ENCODE peak calls at places on chromosomes 12 and 14, in four cellular contexts. O is GM12892, K is prostate gland, N is thyroid gland. M is an unnamed sample.

GRCh38 chr14:87049886-87050820 is 942.8 kb downstream of the GALC start:
- DNase-seq in O (no peak), K (no peak), N (no peak), M (peak)

GRCh38 chr14:90905531-90905930 is 89.3 kb upstream of the TTC7B start:
- DNase-seq in O (no peak), K (no peak), N (no peak), M (no peak)

GRCh38 chr14:77123381-77124344 is 17.9 kb downstream of the ZDHHC22 start:
- DNase-seq in O (no peak), K (peak), N (peak), M (no peak)

GRCh38 chr12:19131020-19131431 is 1.5 kb downstream of the PLEKHA5 start:
- DNase-seq in O (peak), K (peak), N (peak), M (peak)

GRCh38 chr12:123388218-123388947 is 4.5 kb downstream of the KMT5A start:
- DNase-seq in O (peak), K (peak), N (peak), M (peak)

GRCh38 chr14:69844171-69844570 is 35.0 kb upstream of the SMOC1 start:
- DNase-seq in O (no peak), K (no peak), N (no peak), M (no peak)

GRCh38 chr12:46131729-46132128 is 137.1 kb downstream of the SLC38A1 start:
- DNase-seq in O (no peak), K (no peak), N (no peak), M (no peak)

GRCh38 chr12:111066744-111067437 is 146.5 kb upstream of the MYL2 start:
- DNase-seq in O (no peak), K (no peak), N (no peak), M (peak)

GRCh38 chr14:88481794-88482193 is 73.0 kb downstream of the PTPN21 start:
- DNase-seq in O (no peak), K (no peak), N (peak), M (no peak)

GRCh38 chr12:71164166-71164876 is 6.5 kb upstream of the TSPAN8 start:
- DNase-seq in O (no peak), K (no peak), N (peak), M (no peak)

GRCh38 chr12:53737951-53738833 is 10.9 kb upstream of the CALCOCO1 start:
- DNase-seq in O (no peak), K (no peak), N (peak), M (no peak)

GRCh38 chr14:30906752-30907658 is 32.6 kb downstream of the COCH start:
- DNase-seq in O (no peak), K (no peak), N (no peak), M (no peak)

GRCh38 chr12:58576965-58577364 is 343.3 kb downstream of the LRIG3 start:
- DNase-seq in O (no peak), K (no peak), N (no peak), M (no peak)

GRCh38 chr12:68980476-68981212 is 47.7 kb upstream of the CPM start:
- DNase-seq in O (no peak), K (no peak), N (no peak), M (no peak)

GRCh38 chr14:104980601-104981531 is 2.7 kb upstream of the AHNAK2 start:
- DNase-seq in O (no peak), K (no peak), N (no peak), M (no peak)

GRCh38 chr12:76127588-76127987 is 43.1 kb upstream of the NAP1L1 start:
- DNase-seq in O (no peak), K (no peak), N (no peak), M (no peak)
- TF ChIP-seq POLR2A in O (no peak), K (no peak), N (no peak), M (no peak)

GRCh38 chr14:49892301-49892635 is 614 bp upstream of the ARF6 start:
- DNase-seq in O (no peak), K (peak), N (peak), M (no peak)

GRCh38 chr14:49895480-49895879 is 2.6 kb downstream of the ARF6 start:
- DNase-seq in O (no peak), K (no peak), N (no peak), M (no peak)

GRCh38 chr14:49896956-49897355 is 4.1 kb downstream of the ARF6 start:
- DNase-seq in O (no peak), K (no peak), N (no peak), M (no peak)

GRCh38 chr14:49892636-49893308 is at the start of gene ARF6:
- DNase-seq in O (peak), K (peak), N (peak), M (peak)

GRCh38 chr14:49893309-49894213 is 679 bp downstream of the ARF6 start:
- DNase-seq in O (peak), K (peak), N (peak), M (no peak)
- TF ChIP-seq POLR2A in O (no peak), K (no peak), N (no peak), M (no peak)

GRCh38 chr12:104720346-104721064 is 237.6 kb downstream of the SLC41A2 start:
- DNase-seq in O (no peak), K (no peak), N (no peak), M (no peak)
- TF ChIP-seq POLR2A in O (no peak), K (no peak), N (no peak), M (no peak)

DNA sequence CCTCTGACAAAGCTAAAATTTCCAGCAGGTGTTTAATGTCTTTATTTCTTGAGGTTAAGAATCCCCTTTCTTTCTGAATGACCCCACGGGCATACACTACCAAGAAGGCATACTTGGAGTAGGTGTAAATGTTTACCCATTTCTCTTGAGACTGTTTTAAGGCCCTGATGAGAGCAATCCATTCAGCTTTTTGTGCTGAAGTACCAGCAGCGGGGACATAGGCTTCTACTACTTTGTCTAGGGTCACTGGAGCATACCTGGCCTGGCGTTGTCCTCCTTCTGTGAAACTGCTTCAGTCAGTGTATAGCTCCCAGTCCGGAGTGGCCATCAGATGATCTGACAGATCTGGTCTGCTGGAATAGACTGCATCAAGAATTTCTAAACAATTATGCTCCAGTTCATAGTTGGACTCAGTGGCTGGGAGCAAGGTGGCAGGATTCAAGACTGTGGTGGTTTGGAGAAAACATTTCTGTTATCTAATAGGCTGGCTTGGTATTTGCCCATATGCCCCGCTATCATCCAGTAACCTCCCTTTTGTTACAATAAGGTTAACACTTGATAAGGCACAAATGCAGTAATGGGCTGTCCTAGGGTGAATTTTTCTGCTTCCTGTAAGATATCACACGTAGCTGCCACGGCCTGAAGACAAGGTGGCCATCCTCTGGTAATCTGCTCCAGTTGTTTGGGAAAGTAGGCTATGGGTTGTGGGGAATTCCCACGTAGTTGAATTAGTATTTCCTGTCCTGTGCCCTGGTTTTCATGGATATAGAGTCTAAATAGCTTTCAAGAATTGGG is 22.9 kb downstream of the ANG start:
- DNase-seq in O (no peak), K (no peak), N (no peak), M (no peak)
- TF ChIP-seq POLR2A in O (no peak), K (no peak), N (no peak), M (no peak)

GRCh38 chr12:41223600-41223999 is 35.5 kb downstream of the PDZRN4 start:
- DNase-seq in O (no peak), K (no peak), N (peak), M (no peak)
- TF ChIP-seq POLR2A in O (no peak), K (no peak), N (no peak), M (no peak)

DNA sequence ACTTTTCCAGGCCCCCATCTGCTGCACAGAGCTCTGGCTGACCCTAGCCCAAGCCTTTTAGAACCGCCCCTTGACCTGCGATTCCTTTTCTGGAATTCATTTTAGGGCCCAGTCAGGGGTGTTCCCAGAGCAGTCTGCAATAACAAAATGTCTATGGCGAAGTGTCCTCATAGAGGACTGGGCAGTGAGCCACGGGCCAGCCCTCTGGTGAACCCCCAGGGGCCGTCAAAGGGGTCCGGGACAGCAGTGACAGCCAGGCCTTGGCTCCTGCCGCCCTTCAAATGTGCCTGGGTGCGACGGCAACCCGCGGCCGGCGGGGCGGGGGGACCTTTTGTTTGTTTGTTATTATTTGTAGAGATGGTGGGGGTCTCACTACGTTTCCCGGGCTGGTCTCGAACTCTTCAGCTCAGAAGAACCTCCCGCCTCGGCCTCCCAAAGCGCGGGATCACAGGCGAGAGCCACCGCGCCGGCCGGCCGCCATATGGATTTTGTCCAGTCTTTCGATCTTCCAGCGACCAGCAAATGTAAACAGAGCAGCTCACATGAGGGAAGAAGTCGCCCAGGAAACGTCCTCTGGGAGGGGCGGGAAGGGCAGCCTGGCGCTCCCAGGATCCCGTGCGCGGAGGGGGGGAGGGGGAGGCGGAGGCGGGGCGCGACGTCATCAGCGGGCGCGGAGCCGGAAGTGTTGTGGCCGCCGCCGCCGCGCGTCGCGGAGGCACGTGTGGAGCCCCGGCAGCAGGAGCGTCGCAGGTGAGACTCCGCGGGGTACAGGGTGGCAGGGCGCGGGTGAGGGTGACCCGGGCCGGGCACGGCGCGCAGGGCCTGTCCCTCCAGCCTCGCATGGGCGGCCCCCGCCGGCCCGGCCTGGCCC is at the start of gene TRMT61A:
- DNase-seq in O (peak), K (peak), N (peak), M (peak)
- TF ChIP-seq POLR2A in O (peak), K (peak), N (peak), M (peak)

GRCh38 chr14:53152909-53153701 is at the start of gene DDHD1:
- DNase-seq in O (peak), K (peak), N (peak), M (peak)
- TF ChIP-seq POLR2A in O (peak), K (peak), N (peak), M (peak)

GRCh38 chr14:51094282-51094821 is 553 bp downstream of the TRIM9 start:
- DNase-seq in O (peak), K (no peak), N (no peak), M (no peak)
- TF ChIP-seq POLR2A in O (no peak), K (no peak), N (no peak), M (no peak)